ENCODE peak calls at places on chromosomes 5 and 9, in four cellular contexts. One of them, this sample, is unnamed.

GRCh38 chr5:159951387-159951786 is 35.1 kb downstream of the ADRA1B start:
- DNase-seq in PC-9: no peak
- DNase-seq in CD8-positive, alpha-beta T cell: no peak
- DNase-seq in fibroblast of lung: peak; percentile 24
- DNase-seq in this sample: no peak

GRCh38 chr5:43608406-43608805 is 5.4 kb downstream of the NNT start:
- DNase-seq in PC-9: no peak
- DNase-seq in CD8-positive, alpha-beta T cell: no peak
- DNase-seq in fibroblast of lung: peak; percentile 5
- DNase-seq in this sample: no peak

GRCh38 chr9:94801685-94802084 is 75.2 kb downstream of the AOPEP start:
- DNase-seq in PC-9: no peak
- DNase-seq in CD8-positive, alpha-beta T cell: no peak
- DNase-seq in fibroblast of lung: peak; percentile 92
- DNase-seq in this sample: no peak

GRCh38 chr5:169350759-169351240 is 49.9 kb upstream of the SLIT3 start:
- DNase-seq in PC-9: peak; percentile 86
- DNase-seq in CD8-positive, alpha-beta T cell: no peak
- DNase-seq in fibroblast of lung: peak; percentile 99
- DNase-seq in this sample: peak; percentile 99

GRCh38 chr9:135712571-135713295 is 10.7 kb downstream of the KCNT1 start:
- DNase-seq in PC-9: no peak
- DNase-seq in CD8-positive, alpha-beta T cell: no peak
- DNase-seq in fibroblast of lung: no peak
- DNase-seq in this sample: no peak

GRCh38 chr9:129365196-129365595 is 187.1 kb upstream of the IER5L start:
- DNase-seq in PC-9: no peak
- DNase-seq in CD8-positive, alpha-beta T cell: no peak
- DNase-seq in fibroblast of lung: peak; percentile 41
- DNase-seq in this sample: no peak

GRCh38 chr5:150143725-150144058 is 12.0 kb downstream of the PDGFRB start:
- DNase-seq in PC-9: no peak
- DNase-seq in CD8-positive, alpha-beta T cell: no peak
- DNase-seq in fibroblast of lung: no peak
- DNase-seq in this sample: no peak

GRCh38 chr5:75023368-75024159 is 28.8 kb downstream of the GCNT4 start:
- DNase-seq in PC-9: no peak
- DNase-seq in CD8-positive, alpha-beta T cell: no peak
- DNase-seq in fibroblast of lung: no peak
- DNase-seq in this sample: no peak

GRCh38 chr5:41763096-41763495 is 107.1 kb downstream of the OXCT1 start:
- DNase-seq in PC-9: no peak
- DNase-seq in CD8-positive, alpha-beta T cell: no peak
- DNase-seq in fibroblast of lung: peak; percentile 84
- DNase-seq in this sample: peak; percentile 69

GRCh38 chr9:7008411-7008810 is 250.6 kb downstream of the KDM4C start:
- DNase-seq in PC-9: no peak
- DNase-seq in CD8-positive, alpha-beta T cell: no peak
- DNase-seq in fibroblast of lung: no peak
- DNase-seq in this sample: no peak

GRCh38 chr5:175034924-175035323 is 310.5 kb downstream of the MSX2 start:
- DNase-seq in PC-9: no peak
- DNase-seq in CD8-positive, alpha-beta T cell: no peak
- DNase-seq in fibroblast of lung: no peak
- DNase-seq in this sample: no peak

GRCh38 chr5:158013939-158014338 is 155.0 kb upstream of the CLINT1 start:
- DNase-seq in PC-9: no peak
- DNase-seq in CD8-positive, alpha-beta T cell: no peak
- DNase-seq in fibroblast of lung: peak; percentile 54
- DNase-seq in this sample: peak; percentile 74

GRCh38 chr5:57434227-57434640 is 48.4 kb downstream of the ACTBL2 start:
- DNase-seq in PC-9: peak; percentile 15
- DNase-seq in CD8-positive, alpha-beta T cell: no peak
- DNase-seq in fibroblast of lung: peak; percentile 81
- DNase-seq in this sample: peak; percentile 83

GRCh38 chr9:23662320-23662719 is 163.7 kb downstream of the ELAVL2 start:
- DNase-seq in PC-9: no peak
- DNase-seq in CD8-positive, alpha-beta T cell: no peak
- DNase-seq in fibroblast of lung: no peak
- DNase-seq in this sample: no peak

GRCh38 chr9:23663536-23663935 is 162.5 kb downstream of the ELAVL2 start:
- DNase-seq in PC-9: no peak
- DNase-seq in CD8-positive, alpha-beta T cell: no peak
- DNase-seq in fibroblast of lung: peak; percentile 51
- DNase-seq in this sample: peak; percentile 52

GRCh38 chr9:23665051-23665450 is 161.0 kb downstream of the ELAVL2 start:
- DNase-seq in PC-9: no peak
- DNase-seq in CD8-positive, alpha-beta T cell: no peak
- DNase-seq in fibroblast of lung: no peak
- DNase-seq in this sample: no peak

GRCh38 chr9:23663125-23663524 is 162.9 kb downstream of the ELAVL2 start:
- DNase-seq in PC-9: no peak
- DNase-seq in CD8-positive, alpha-beta T cell: no peak
- DNase-seq in fibroblast of lung: no peak
- DNase-seq in this sample: no peak

DNA sequence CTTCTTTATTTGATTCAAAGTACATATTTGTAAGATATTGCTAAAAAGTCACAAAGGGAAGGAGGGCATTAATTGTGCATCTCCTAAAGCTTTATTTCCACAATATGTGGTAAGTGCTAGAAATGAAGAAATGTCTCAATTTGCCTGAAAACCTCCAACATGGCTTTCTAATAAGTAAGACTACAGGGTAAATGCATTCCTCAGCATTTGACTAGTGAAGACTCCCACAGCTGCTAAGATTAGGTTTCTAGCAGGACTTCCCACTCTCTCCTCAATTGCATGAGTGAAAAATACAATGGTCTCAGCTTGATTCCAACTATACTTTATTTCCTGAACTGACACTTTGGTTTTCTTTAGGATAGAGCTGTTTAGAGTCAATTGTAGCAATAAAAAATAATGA is 162.1 kb downstream of the ELAVL2 start:
- DNase-seq in PC-9: no peak
- DNase-seq in CD8-positive, alpha-beta T cell: no peak
- DNase-seq in fibroblast of lung: no peak
- DNase-seq in this sample: no peak
- H3K4me1 ChIP-seq in PC-9: no peaks in the 10 kb centered on the region
- H3K4me1 ChIP-seq in CD8-positive, alpha-beta T cell: no peaks in the 10 kb centered on the region
- H3K4me1 ChIP-seq in fibroblast of lung: no peaks in the 10 kb centered on the region
- H3K4me1 ChIP-seq in this sample: no peaks in the 10 kb centered on the region

DNA sequence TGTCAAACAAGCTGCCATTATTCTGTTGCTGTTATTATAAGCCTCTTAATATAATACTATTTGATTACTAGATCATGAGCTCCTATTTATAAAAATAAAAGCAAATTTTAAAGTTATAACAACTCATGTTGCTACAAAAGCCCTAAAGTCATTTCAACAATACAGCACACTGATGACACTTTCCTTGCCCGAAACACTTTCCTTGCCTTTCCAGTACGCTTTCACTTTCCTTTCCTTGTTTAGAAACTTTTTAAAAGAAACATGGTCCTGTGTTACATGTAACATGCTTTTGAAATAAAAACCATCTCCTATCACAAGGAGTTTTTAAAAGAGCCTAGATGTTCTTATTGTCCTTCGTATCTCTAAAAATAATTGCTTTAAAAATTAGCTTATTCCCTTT is 688.4 kb downstream of the PTPRD start:
- DNase-seq in PC-9: no peak
- DNase-seq in CD8-positive, alpha-beta T cell: no peak
- DNase-seq in fibroblast of lung: no peak
- DNase-seq in this sample: no peak
- H3K4me1 ChIP-seq in PC-9: no peaks in the 10 kb centered on the region
- H3K4me1 ChIP-seq in CD8-positive, alpha-beta T cell: no peaks in the 10 kb centered on the region
- H3K4me1 ChIP-seq in fibroblast of lung: no peaks in the 10 kb centered on the region
- H3K4me1 ChIP-seq in this sample: no peaks in the 10 kb centered on the region

GRCh38 chr5:73158313-73158712 is 14.7 kb upstream of the TMEM174 start:
- DNase-seq in PC-9: no peak
- DNase-seq in CD8-positive, alpha-beta T cell: no peak
- DNase-seq in fibroblast of lung: no peak
- DNase-seq in this sample: no peak
- H3K4me1 ChIP-seq in PC-9: no peaks in the 10 kb centered on the region
- H3K4me1 ChIP-seq in CD8-positive, alpha-beta T cell: peaks cover 30% of the 10 kb centered on the region
- H3K4me1 ChIP-seq in fibroblast of lung: no peaks in the 10 kb centered on the region
- H3K4me1 ChIP-seq in this sample: no peaks in the 10 kb centered on the region

DNA sequence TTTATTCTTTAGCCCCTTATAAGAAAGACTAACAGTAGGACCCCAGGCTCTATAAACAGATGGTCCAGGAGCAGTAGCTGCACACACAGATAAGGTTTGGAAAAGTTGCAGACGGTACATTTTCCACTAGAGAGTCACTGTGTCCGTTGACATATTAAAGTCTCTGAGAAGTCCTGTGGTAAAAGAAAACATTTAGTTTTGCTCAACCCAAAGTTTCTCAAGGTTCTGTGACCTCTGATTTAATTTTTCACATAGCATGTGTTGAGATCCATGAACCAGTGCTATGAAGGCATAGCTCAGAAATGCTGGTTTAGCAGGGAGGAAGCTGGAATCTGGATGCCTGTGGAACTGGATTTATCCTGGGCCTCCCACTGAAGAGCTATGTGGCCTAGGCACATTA is 62.7 kb upstream of the RASEF start:
- DNase-seq in PC-9: no peak
- DNase-seq in CD8-positive, alpha-beta T cell: no peak
- DNase-seq in fibroblast of lung: no peak
- DNase-seq in this sample: no peak
- H3K4me1 ChIP-seq in PC-9: no peaks in the 10 kb centered on the region
- H3K4me1 ChIP-seq in CD8-positive, alpha-beta T cell: no peaks in the 10 kb centered on the region
- H3K4me1 ChIP-seq in fibroblast of lung: no peaks in the 10 kb centered on the region
- H3K4me1 ChIP-seq in this sample: no peaks in the 10 kb centered on the region

DNA sequence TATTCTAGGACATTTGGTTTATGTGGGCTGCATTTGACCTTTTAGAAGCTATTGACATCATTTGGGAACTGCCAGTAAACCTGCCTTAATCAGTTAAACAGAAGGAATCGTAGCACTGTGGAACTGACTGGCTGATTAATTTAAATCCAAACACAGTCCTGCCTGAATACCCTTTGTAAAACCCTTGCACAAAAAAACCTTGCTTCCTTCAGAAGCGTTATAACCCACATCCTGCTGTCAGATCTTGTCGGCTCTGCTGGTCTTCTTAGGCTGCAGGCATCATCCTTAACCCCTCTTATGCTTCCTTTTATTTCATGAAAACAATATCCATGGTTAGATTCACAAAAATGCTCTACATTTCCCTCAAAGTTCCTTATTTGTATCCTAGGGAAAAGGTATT is 46.3 kb downstream of the PAM start:
- DNase-seq in PC-9: no peak
- DNase-seq in CD8-positive, alpha-beta T cell: no peak
- DNase-seq in fibroblast of lung: peak; percentile 36
- DNase-seq in this sample: no peak
- H3K4me1 ChIP-seq in PC-9: no peaks in the 10 kb centered on the region
- H3K4me1 ChIP-seq in CD8-positive, alpha-beta T cell: peaks cover 19% of the 10 kb centered on the region
- H3K4me1 ChIP-seq in fibroblast of lung: no peaks in the 10 kb centered on the region
- H3K4me1 ChIP-seq in this sample: peaks cover 10% of the 10 kb centered on the region

GRCh38 chr5:106202035-106202434 is 1468.7 kb downstream of the EFNA5 start:
- DNase-seq in PC-9: no peak
- DNase-seq in CD8-positive, alpha-beta T cell: no peak
- DNase-seq in fibroblast of lung: no peak
- DNase-seq in this sample: no peak

DNA sequence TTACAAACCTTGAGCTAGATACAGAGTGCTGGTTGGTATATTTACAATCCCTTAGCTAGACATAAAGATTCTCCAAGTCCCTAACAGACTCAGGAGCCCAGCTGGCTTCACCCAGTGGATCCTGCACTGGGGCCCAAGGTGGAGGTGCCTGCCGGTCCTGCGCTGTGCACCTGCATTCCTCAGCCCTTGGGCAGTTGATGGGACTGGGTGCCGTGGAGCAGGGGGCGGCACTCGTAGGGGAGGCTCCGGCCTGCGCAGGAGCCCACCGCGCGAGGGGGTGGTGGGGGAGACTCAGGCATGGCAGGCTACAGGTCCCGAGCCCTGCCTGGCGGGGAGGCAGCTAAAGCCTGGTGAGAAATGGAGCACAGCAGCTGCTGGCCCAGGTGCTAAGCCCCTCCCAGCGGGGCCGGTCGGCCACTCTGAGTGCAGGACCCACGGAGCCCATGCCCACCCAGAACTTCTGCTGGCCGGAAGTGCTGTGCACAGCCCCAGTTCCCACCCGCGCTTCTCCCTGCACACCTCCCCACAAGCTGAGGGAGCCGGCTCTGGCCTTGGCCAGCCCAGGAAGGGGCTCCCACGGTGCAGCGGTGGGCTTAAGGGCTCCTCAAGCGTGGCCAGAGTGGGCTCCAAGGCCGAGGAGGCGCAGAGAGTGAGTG is 1464.7 kb downstream of the EFNA5 start:
- DNase-seq in PC-9: no peak
- DNase-seq in CD8-positive, alpha-beta T cell: no peak
- DNase-seq in fibroblast of lung: no peak
- DNase-seq in this sample: no peak
- H3K4me1 ChIP-seq in PC-9: no peaks in the 10 kb centered on the region
- H3K4me1 ChIP-seq in CD8-positive, alpha-beta T cell: no peaks in the 10 kb centered on the region
- H3K4me1 ChIP-seq in fibroblast of lung: no peaks in the 10 kb centered on the region
- H3K4me1 ChIP-seq in this sample: no peaks in the 10 kb centered on the region

GRCh38 chr9:113580954-113581311 is 117.4 kb downstream of the RGS3 start:
- DNase-seq in PC-9: no peak
- DNase-seq in CD8-positive, alpha-beta T cell: no peak
- DNase-seq in fibroblast of lung: no peak
- DNase-seq in this sample: no peak

GRCh38 chr9:113578279-113578865 is 114.8 kb downstream of the RGS3 start:
- DNase-seq in PC-9: no peak
- DNase-seq in CD8-positive, alpha-beta T cell: no peak
- DNase-seq in fibroblast of lung: peak; percentile 84
- DNase-seq in this sample: no peak

GRCh38 chr9:113578877-113579269 is 115.3 kb downstream of the RGS3 start:
- DNase-seq in PC-9: peak; percentile 92
- DNase-seq in CD8-positive, alpha-beta T cell: peak; percentile 50
- DNase-seq in fibroblast of lung: peak; percentile 99
- DNase-seq in this sample: peak; percentile 85

GRCh38 chr9:113580041-113580953 is 116.8 kb downstream of the RGS3 start:
- DNase-seq in PC-9: peak; percentile 93
- DNase-seq in CD8-positive, alpha-beta T cell: no peak
- DNase-seq in fibroblast of lung: peak; percentile 51
- DNase-seq in this sample: peak; percentile 52

DNA sequence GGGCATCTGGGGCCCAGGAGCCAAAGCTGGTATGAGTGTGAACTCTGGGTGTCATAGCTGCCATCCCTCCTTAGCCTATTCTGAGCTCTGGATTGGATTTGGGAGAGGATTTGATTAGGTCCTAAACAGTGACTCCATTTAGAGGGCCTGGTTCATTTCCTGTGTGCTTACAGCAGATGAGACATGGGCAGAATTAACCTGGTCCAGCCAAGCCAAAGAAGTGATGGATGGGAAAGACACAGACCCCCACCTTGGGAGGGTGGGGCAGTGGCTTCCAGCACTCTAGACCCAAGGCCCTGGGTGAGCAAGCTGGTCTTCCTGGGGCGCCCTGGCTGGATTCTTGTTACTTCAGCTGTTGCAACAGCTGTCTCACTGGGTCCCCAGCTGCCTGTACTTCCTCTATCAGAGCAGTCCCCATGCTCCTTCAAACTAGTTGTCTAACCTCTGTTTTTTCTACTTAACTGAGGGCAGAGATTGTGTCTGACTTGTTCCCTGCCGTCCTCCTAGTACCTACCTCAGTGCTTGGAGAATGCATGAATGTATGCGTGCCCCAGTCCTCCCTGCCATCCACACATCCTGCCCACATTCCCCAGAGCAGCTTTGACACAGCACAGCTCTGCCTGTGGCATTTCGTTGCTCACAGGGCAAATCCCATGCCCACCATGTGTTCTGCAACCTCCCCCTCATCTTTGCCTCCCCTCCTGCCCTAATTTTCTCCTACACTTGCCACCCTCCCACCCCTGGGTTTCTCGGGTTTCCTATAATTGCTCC is 115.9 kb downstream of the RGS3 start:
- DNase-seq in PC-9: peak; percentile 33
- DNase-seq in CD8-positive, alpha-beta T cell: no peak
- DNase-seq in fibroblast of lung: peak; percentile 75
- DNase-seq in this sample: peak; percentile 64
- H3K4me1 ChIP-seq in PC-9: peaks cover 67% of the 10 kb centered on the region
- H3K4me1 ChIP-seq in CD8-positive, alpha-beta T cell: peaks cover 53% of the 10 kb centered on the region
- H3K4me1 ChIP-seq in fibroblast of lung: peaks cover 40% of the 10 kb centered on the region
- H3K4me1 ChIP-seq in this sample: peaks cover 47% of the 10 kb centered on the region

GRCh38 chr9:121945849-121946248 is 147.3 kb downstream of the TTLL11 start:
- DNase-seq in PC-9: peak; percentile 20
- DNase-seq in CD8-positive, alpha-beta T cell: no peak
- DNase-seq in fibroblast of lung: peak; percentile 46
- DNase-seq in this sample: peak; percentile 43
- H3K4me1 ChIP-seq in PC-9: peaks cover 31% of the 10 kb centered on the region
- H3K4me1 ChIP-seq in CD8-positive, alpha-beta T cell: no peaks in the 10 kb centered on the region
- H3K4me1 ChIP-seq in fibroblast of lung: peaks cover 3% of the 10 kb centered on the region
- H3K4me1 ChIP-seq in this sample: no peaks in the 10 kb centered on the region

This sample was measured in adipocyte.